ENCODE peak calls at places on chromosome 16, in ten cellular contexts. A is SK-N-SH; M is psoas muscle; B is nephron progenitor cell; H is fibroblast of lung; R is GM13977; I is cardiac fibroblast; C is activated B cell treated with CpG ODN at 0.5 μM for 24 hours; Q is fibroblast of villous mesenchyme; P is CD4-positive, alpha-beta T cell. N is an unnamed sample.

GRCh38 chr16:20410153-20410723 is 904 bp downstream of the ACSM5 start:
- DNase-seq in A (no peak), M (no peak), B (no peak), H (no peak), R (peak), I (no peak), C (no peak), Q (no peak), P (no peak), N (peak)

GRCh38 chr16:87407511-87408112 is 15.5 kb downstream of the MAP1LC3B start:
- DNase-seq in A (no peak), M (no peak), B (no peak), H (no peak), R (no peak), I (peak), C (no peak), Q (no peak), P (no peak), N (no peak)

GRCh38 chr16:22934786-22935185 is 120.8 kb downstream of the HS3ST2 start:
- DNase-seq in A (no peak), M (no peak), B (no peak), H (no peak), R (no peak), I (no peak), C (no peak), Q (no peak), P (no peak), N (no peak)

GRCh38 chr16:66622863-66623262 is 18.4 kb downstream of the CMTM3 start:
- DNase-seq in A (no peak), M (no peak), B (no peak), H (no peak), R (no peak), I (no peak), C (no peak), Q (no peak), P (no peak), N (no peak)

GRCh38 chr16:55555436-55555835 is 11.0 kb upstream of the CAPNS2 start:
- DNase-seq in A (no peak), M (no peak), B (no peak), H (no peak), R (no peak), I (peak), C (no peak), Q (peak), P (no peak), N (no peak)

GRCh38 chr16:4323845-4324478 is 8.1 kb downstream of the GLIS2 start:
- DNase-seq in A (peak), M (peak), B (peak), H (peak), R (no peak), I (peak), C (no peak), Q (peak), P (no peak), N (no peak)

GRCh38 chr16:31202402-31203385 is at the start of gene PYCARD:
- DNase-seq in A (peak), M (peak), B (peak), H (peak), R (peak), I (peak), C (peak), Q (peak), P (no peak), N (peak)

GRCh38 chr16:2170080-2170479 is 14.5 kb downstream of the TRAF7 start:
- DNase-seq in A (no peak), M (no peak), B (no peak), H (no peak), R (no peak), I (no peak), C (no peak), Q (no peak), P (no peak), N (no peak)

GRCh38 chr16:24776486-24777220 is 47.2 kb downstream of the TNRC6A start:
- DNase-seq in A (peak), M (peak), B (no peak), H (peak), R (no peak), I (peak), C (no peak), Q (peak), P (no peak), N (no peak)

GRCh38 chr16:87487361-87487924 is 5.4 kb downstream of the ZCCHC14 start:
- DNase-seq in A (no peak), M (peak), B (no peak), H (no peak), R (no peak), I (peak), C (no peak), Q (peak), P (no peak), N (no peak)

GRCh38 chr16:55475919-55476318 is 3.1 kb upstream of the MMP2 start:
- DNase-seq in A (no peak), M (peak), B (no peak), H (no peak), R (no peak), I (no peak), C (no peak), Q (peak), P (no peak), N (no peak)

GRCh38 chr16:1414532-1415265 is at the start of gene UNKL:
- DNase-seq in A (peak), M (peak), B (peak), H (peak), R (peak), I (peak), C (peak), Q (peak), P (peak), N (peak)

GRCh38 chr16:35629001-35629400 is 2169.6 kb downstream of the TP53TG3F start:
- DNase-seq in A (no peak), M (no peak), B (no peak), H (no peak), R (no peak), I (no peak), C (no peak), Q (peak), P (no peak), N (no peak)

GRCh38 chr16:14374451-14375131 is 255.5 kb downstream of the PARN start:
- DNase-seq in A (no peak), M (no peak), B (no peak), H (no peak), R (no peak), I (peak), C (no peak), Q (no peak), P (no peak), N (no peak)

GRCh38 chr16:81711609-81712329 is 67.3 kb upstream of the PLCG2 start:
- DNase-seq in A (peak), M (no peak), B (no peak), H (peak), R (no peak), I (peak), C (no peak), Q (peak), P (no peak), N (no peak)

GRCh38 chr16:3938843-3939624 is 58.5 kb upstream of the CREBBP start:
- DNase-seq in A (peak), M (peak), B (peak), H (peak), R (peak), I (peak), C (peak), Q (peak), P (peak), N (peak)

GRCh38 chr16:86517652-86518258 is 7.4 kb downstream of the FOXF1 start:
- DNase-seq in A (peak), M (peak), B (peak), H (peak), R (peak), I (peak), C (no peak), Q (peak), P (no peak), N (peak)

GRCh38 chr16:62913924-62914323 is 877.7 kb upstream of the CDH8 start:
- DNase-seq in A (no peak), M (no peak), B (no peak), H (no peak), R (no peak), I (no peak), C (no peak), Q (no peak), P (no peak), N (no peak)

GRCh38 chr16:49278567-49278827 is 3.1 kb downstream of the CBLN1 start:
- DNase-seq in A (no peak), M (no peak), B (no peak), H (no peak), R (no peak), I (no peak), C (no peak), Q (no peak), P (no peak), N (no peak)

GRCh38 chr16:11329891-11330290 is 15.4 kb upstream of the RMI2 start:
- DNase-seq in A (no peak), M (no peak), B (no peak), H (peak), R (no peak), I (no peak), C (no peak), Q (peak), P (no peak), N (no peak)

GRCh38 chr16:48734220-48734619 is 124.2 kb upstream of the N4BP1 start:
- DNase-seq in A (no peak), M (no peak), B (peak), H (no peak), R (no peak), I (no peak), C (no peak), Q (no peak), P (no peak), N (no peak)

GRCh38 chr16:82824408-82824807 is 197.6 kb downstream of the CDH13 start:
- DNase-seq in A (no peak), M (no peak), B (no peak), H (no peak), R (no peak), I (peak), C (no peak), Q (no peak), P (no peak), N (no peak)
- TF ChIP-seq CTCF in A (no peak), M (no peak), B (no peak), H (no peak), R (peak), I (peak), C (no peak), Q (no peak), P (no peak), N (peak)

DNA sequence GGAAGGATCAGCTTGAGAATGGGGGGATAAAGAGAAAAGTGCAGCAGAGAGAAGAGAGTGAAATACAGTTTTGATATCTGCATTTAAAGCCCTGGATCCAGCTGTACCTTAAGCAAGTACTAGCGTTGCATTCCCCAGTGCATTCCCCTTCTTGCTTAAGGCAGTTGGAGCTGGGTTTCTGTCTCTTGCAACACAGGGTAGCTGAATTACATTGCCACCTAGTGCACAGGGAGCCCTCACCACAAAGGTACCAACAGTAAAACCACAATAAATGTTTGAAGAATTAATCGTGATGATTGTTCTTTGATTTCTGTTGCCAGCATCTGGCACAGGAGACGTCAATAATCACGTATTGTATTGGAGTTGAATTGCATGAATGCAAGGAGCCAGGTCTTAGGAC is 588.7 kb downstream of the RBFOX1 start:
- DNase-seq in A (no peak), M (no peak), B (no peak), H (no peak), R (no peak), I (no peak), C (no peak), Q (no peak), P (no peak), N (no peak)
- TF ChIP-seq CTCF in A (no peak), M (no peak), B (no peak), H (no peak), R (no peak), I (no peak), C (no peak), Q (no peak), P (no peak), N (no peak)

GRCh38 chr16:7512503-7512902 is 179.9 kb downstream of the RBFOX1 start:
- DNase-seq in A (no peak), M (no peak), B (no peak), H (no peak), R (no peak), I (no peak), C (no peak), Q (no peak), P (no peak), N (no peak)

GRCh38 chr16:7515543-7515942 is 182.9 kb downstream of the RBFOX1 start:
- DNase-seq in A (no peak), M (no peak), B (no peak), H (no peak), R (no peak), I (no peak), C (no peak), Q (no peak), P (no peak), N (no peak)

GRCh38 chr16:7509919-7510705 is 177.5 kb downstream of the RBFOX1 start:
- DNase-seq in A (peak), M (no peak), B (peak), H (no peak), R (no peak), I (no peak), C (no peak), Q (no peak), P (no peak), N (no peak)

GRCh38 chr16:7511549-7512260 is 179.1 kb downstream of the RBFOX1 start:
- DNase-seq in A (no peak), M (no peak), B (no peak), H (no peak), R (no peak), I (no peak), C (no peak), Q (no peak), P (no peak), N (no peak)

DNA sequence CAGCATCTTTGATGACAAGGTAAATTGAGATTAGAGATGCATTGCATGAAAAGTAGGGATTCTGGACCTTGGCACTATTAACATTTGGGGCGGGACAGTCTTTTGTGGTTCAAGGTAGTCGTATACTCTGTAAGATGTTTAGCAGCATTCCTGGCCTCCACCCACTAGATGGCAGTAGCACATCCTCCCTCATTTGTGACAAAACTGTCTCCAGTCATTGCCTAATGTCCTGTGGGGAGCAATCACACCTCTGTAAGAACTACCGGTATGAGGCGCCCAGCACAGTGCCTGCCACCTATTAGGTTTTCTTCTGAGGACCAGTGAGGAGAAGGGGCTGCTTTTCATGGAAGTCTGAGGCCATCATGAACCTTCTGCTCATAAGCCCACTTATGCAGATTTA is 180.8 kb downstream of the RBFOX1 start:
- DNase-seq in A (peak), M (no peak), B (no peak), H (no peak), R (no peak), I (no peak), C (no peak), Q (no peak), P (no peak), N (no peak)
- TF ChIP-seq CTCF in A (no peak), M (peak), B (peak), H (no peak), R (peak), I (no peak), C (no peak), Q (no peak), P (no peak), N (no peak)

GRCh38 chr16:50781043-50781442 is 39.2 kb downstream of the CYLD start:
- DNase-seq in A (no peak), M (no peak), B (no peak), H (no peak), R (no peak), I (no peak), C (no peak), Q (no peak), P (no peak), N (no peak)
- TF ChIP-seq CTCF in A (peak), M (no peak), B (peak), H (peak), R (no peak), I (peak), C (no peak), Q (no peak), P (peak), N (no peak)

DNA sequence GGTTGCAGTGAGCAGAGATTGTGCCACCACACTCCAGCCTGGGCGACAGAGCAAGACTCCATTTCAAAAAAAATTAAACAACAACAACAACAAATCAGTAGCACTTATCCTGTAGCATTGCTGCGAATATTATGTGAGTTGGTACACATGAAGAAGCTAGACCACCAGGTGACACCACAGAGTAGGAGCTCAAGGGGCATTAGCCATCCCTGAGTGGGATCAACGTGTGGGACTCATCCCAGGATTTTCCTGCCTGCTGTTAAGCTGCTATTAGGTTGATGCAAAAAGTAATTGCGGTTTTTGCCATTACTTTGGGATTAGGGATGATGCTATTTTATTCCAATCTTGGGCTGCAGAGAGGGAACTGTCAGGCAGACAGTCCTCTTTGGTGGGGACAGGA is 47.2 kb downstream of the OTOA start:
- DNase-seq in A (no peak), M (no peak), B (no peak), H (no peak), R (no peak), I (no peak), C (no peak), Q (no peak), P (no peak), N (no peak)
- TF ChIP-seq CTCF in A (no peak), M (no peak), B (no peak), H (no peak), R (no peak), I (no peak), C (no peak), Q (no peak), P (no peak), N (no peak)

DNA sequence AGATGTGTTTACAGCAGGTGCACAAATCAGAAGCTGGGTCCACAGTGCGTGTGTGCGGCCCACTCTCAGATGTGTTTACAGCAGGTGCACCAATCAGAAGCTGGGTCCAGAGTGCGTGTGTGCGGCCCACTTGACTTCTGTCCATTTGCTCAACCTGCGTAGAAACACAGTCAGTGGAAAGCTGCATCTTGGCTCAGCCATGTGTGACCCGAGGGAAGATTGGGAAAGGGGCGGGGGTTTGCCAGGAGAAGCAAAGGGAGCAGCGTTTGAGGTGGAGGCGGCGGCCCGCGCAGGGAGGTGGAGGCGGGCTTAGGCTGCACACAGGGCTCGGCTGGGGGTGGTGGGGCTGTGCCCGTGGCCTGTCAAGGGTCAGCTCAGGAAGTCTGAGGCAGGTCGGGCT is 4.3 kb downstream of the CTU2 start:
- DNase-seq in A (no peak), M (no peak), B (no peak), H (no peak), R (no peak), I (no peak), C (no peak), Q (no peak), P (no peak), N (no peak)
- TF ChIP-seq CTCF in A (no peak), M (no peak), B (no peak), H (no peak), R (no peak), I (no peak), C (no peak), Q (no peak), P (no peak), N (no peak)

GRCh38 chr16:68510775-68511174 is 28.3 kb upstream of the ZFP90 start:
- DNase-seq in A (no peak), M (no peak), B (no peak), H (no peak), R (no peak), I (no peak), C (no peak), Q (no peak), P (no peak), N (no peak)

GRCh38 chr16:68506331-68507053 is 32.6 kb upstream of the ZFP90 start:
- DNase-seq in A (no peak), M (no peak), B (no peak), H (no peak), R (no peak), I (no peak), C (no peak), Q (no peak), P (no peak), N (peak)

GRCh38 chr16:68508641-68509240 is 30.4 kb upstream of the ZFP90 start:
- DNase-seq in A (no peak), M (no peak), B (no peak), H (no peak), R (no peak), I (no peak), C (no peak), Q (no peak), P (no peak), N (no peak)

GRCh38 chr16:68509381-68509780 is 29.7 kb upstream of the ZFP90 start:
- DNase-seq in A (no peak), M (no peak), B (no peak), H (no peak), R (no peak), I (no peak), C (no peak), Q (no peak), P (no peak), N (no peak)

DNA sequence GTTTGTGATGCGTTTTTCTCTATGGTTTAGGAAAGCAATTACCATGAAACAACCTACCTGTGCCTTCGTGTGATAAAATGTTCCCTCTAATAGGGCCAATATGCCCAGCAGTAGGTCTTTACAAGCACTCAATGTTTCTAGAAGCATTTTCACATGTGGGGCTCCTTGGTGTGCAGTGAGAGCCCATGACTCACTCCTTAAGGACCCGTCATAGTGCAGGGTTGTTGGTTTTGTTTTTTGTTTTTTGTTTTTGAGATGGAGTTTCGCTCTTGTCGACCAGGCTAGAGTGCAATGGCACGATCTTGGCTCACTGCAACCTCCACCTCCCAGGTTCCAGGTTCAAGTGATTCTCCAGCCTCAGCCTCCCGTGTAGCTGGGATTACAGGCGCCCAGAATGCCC is 31.1 kb upstream of the ZFP90 start:
- DNase-seq in A (no peak), M (no peak), B (no peak), H (no peak), R (no peak), I (no peak), C (no peak), Q (no peak), P (no peak), N (no peak)
- TF ChIP-seq CTCF in A (no peak), M (no peak), B (no peak), H (no peak), R (no peak), I (no peak), C (no peak), Q (no peak), P (no peak), N (no peak)

GRCh38 chr16:85330694-85331188 is 218.5 kb upstream of the CIBAR2 start:
- DNase-seq in A (peak), M (peak), B (peak), H (peak), R (peak), I (peak), C (no peak), Q (peak), P (no peak), N (peak)
- TF ChIP-seq CTCF in A (peak), M (peak), B (peak), H (peak), R (peak), I (peak), C (no peak), Q (peak), P (peak), N (no peak)

GRCh38 chr16:77722315-77723107 is at the start of gene NUDT7:
- DNase-seq in A (peak), M (peak), B (peak), H (peak), R (peak), I (peak), C (peak), Q (peak), P (peak), N (peak)
- TF ChIP-seq CTCF in A (peak), M (peak), B (no peak), H (peak), R (peak), I (no peak), C (no peak), Q (peak), P (no peak), N (peak)